ENCODE peak calls at places on chromosome 17, in eight cellular contexts. Z is AG04450; F is Right ventricle myocardium superior; L is activated CD4-positive, CD25-positive, alpha-beta regulatory T cell treated with anti-CD3 and anti-CD28 coated beads, Interleukin-2, amount 50 U/mL, for 16 hours; G is HAP-1; Q is NCI-H1092; H is neural progenitor cell; S is H9. O is an unnamed sample.

GRCh38 chr17:78000351-78000750 is 41.8 kb downstream of the TNRC6C start:
- DNase-seq in Z (no peak), F (no peak), L (no peak), G (no peak), Q (no peak), H (no peak), S (no peak), O (no peak)

GRCh38 chr17:5422505-5422904 is 2.5 kb downstream of the RPAIN start:
- DNase-seq in Z (no peak), F (no peak), L (no peak), G (no peak), Q (no peak), H (no peak), S (no peak), O (no peak)

GRCh38 chr17:32798938-32799337 is 78.0 kb downstream of the MYO1D start:
- DNase-seq in Z (no peak), F (no peak), L (no peak), G (no peak), Q (no peak), H (no peak), S (no peak), O (no peak)

GRCh38 chr17:57356153-57356721 is 99.9 kb downstream of the MSI2 start:
- DNase-seq in Z (no peak), F (no peak), L (no peak), G (peak), Q (no peak), H (no peak), S (no peak), O (no peak)

GRCh38 chr17:8892338-8892690 is 24.8 kb upstream of the PIK3R6 start:
- DNase-seq in Z (no peak), F (no peak), L (no peak), G (no peak), Q (no peak), H (no peak), S (no peak), O (peak)

GRCh38 chr17:82661717-82662683 is 13.8 kb upstream of the WDR45B start:
- DNase-seq in Z (no peak), F (peak), L (no peak), G (no peak), Q (no peak), H (no peak), S (no peak), O (no peak)

GRCh38 chr17:58308985-58309917 is 19.3 kb downstream of the TSPOAP1 start:
- DNase-seq in Z (no peak), F (no peak), L (no peak), G (no peak), Q (no peak), H (no peak), S (no peak), O (peak)

GRCh38 chr17:45291170-45291805 is 25.5 kb downstream of the MAP3K14 start:
- DNase-seq in Z (no peak), F (peak), L (no peak), G (no peak), Q (no peak), H (no peak), S (no peak), O (no peak)

GRCh38 chr17:30975042-30975820 is 4.4 kb downstream of the RNF135 start:
- DNase-seq in Z (no peak), F (no peak), L (no peak), G (peak), Q (no peak), H (no peak), S (peak), O (no peak)

GRCh38 chr17:77200711-77201110 is 59.9 kb downstream of the SEC14L1 start:
- DNase-seq in Z (no peak), F (no peak), L (no peak), G (no peak), Q (no peak), H (no peak), S (no peak), O (no peak)

GRCh38 chr17:64240741-64241347 is 22.2 kb downstream of the TEX2 start:
- DNase-seq in Z (peak), F (peak), L (no peak), G (no peak), Q (no peak), H (peak), S (no peak), O (no peak)

GRCh38 chr17:74467221-74467951 is 952 bp downstream of the CD300A start:
- DNase-seq in Z (no peak), F (peak), L (no peak), G (no peak), Q (no peak), H (peak), S (peak), O (peak)

GRCh38 chr17:8939496-8940334 is 25.8 kb downstream of the PIK3R5 start:
- DNase-seq in Z (no peak), F (no peak), L (no peak), G (no peak), Q (no peak), H (no peak), S (peak), O (peak)

GRCh38 chr17:14926526-14927122 is 338.5 kb downstream of the PMP22 start:
- DNase-seq in Z (peak), F (no peak), L (peak), G (peak), Q (peak), H (peak), S (peak), O (peak)

GRCh38 chr17:59435238-59435637 is 103.8 kb downstream of the YPEL2 start:
- DNase-seq in Z (no peak), F (no peak), L (no peak), G (no peak), Q (no peak), H (no peak), S (no peak), O (no peak)

GRCh38 chr17:32445075-32445427 is 741 bp downstream of the PSMD11 start:
- DNase-seq in Z (no peak), F (no peak), L (no peak), G (peak), Q (no peak), H (peak), S (peak), O (peak)

GRCh38 chr17:37844158-37844976 is 79.8 kb upstream of the TBC1D3K start:
- DNase-seq in Z (peak), F (peak), L (peak), G (peak), Q (no peak), H (peak), S (peak), O (peak)

GRCh38 chr17:45353047-45353446 is 36.2 kb upstream of the MAP3K14 start:
- DNase-seq in Z (no peak), F (no peak), L (no peak), G (no peak), Q (no peak), H (no peak), S (peak), O (no peak)

GRCh38 chr17:40174528-40174927 is 2.7 kb upstream of the RAPGEFL1 start:
- DNase-seq in Z (no peak), F (no peak), L (no peak), G (no peak), Q (no peak), H (peak), S (no peak), O (no peak)